ENCODE peak calls at places on chromosomes 11 and 22, in five cellular contexts. X, J, N, B and R are unnamed samples.

GRCh38 chr11:72833792-72834501 is 19.7 kb downstream of the ATG16L2 start:
- DNase-seq in N (no peak), B (no peak), J (peak; percentile 49), X (peak; percentile 4), R (peak; percentile 27)

GRCh38 chr11:65013130-65013691 is 749 bp upstream of the ARL2 start:
- DNase-seq in X (no peak), N (no peak), J (no peak), B (peak; percentile 87), R (no peak)

GRCh38 chr22:28795932-28796856 is 4.2 kb downstream of the XBP1 start:
- DNase-seq in J (no peak), B (no peak), N (no peak), X (no peak), R (no peak)

GRCh38 chr11:40602866-40603578 is 856.4 kb downstream of the LRRC4C start:
- DNase-seq in J (no peak), N (no peak), B (no peak), X (no peak), R (no peak)

GRCh38 chr11:44568706-44569473 is 3.4 kb downstream of the CD82 start:
- DNase-seq in N (peak; percentile 83), B (peak; percentile 78), X (peak; percentile 49), J (peak; percentile 72), R (no peak)

GRCh38 chr22:47396105-47396504 is 633.7 kb downstream of the TBC1D22A start:
- DNase-seq in J (no peak), B (no peak), N (no peak), X (no peak), R (no peak)

GRCh38 chr11:109697140-109697843 is 275.3 kb downstream of the C11orf87 start:
- DNase-seq in N (no peak), X (peak; percentile 58), B (no peak), J (peak; percentile 8), R (peak; percentile 11)

GRCh38 chr22:42169055-42169469 is 38.5 kb upstream of the CYP2D6 start:
- DNase-seq in J (peak; percentile 82), X (peak; percentile 85), N (peak; percentile 70), B (peak; percentile 81), R (peak; percentile 18)

GRCh38 chr11:70757241-70757640 is 358.9 kb downstream of the CTTN start:
- DNase-seq in B (no peak), X (no peak), J (no peak), N (peak; percentile 22), R (no peak)

GRCh38 chr11:84714316-84714780 is 912.8 kb downstream of the DLG2 start:
- DNase-seq in X (peak; percentile 84), J (peak; percentile 18), N (peak; percentile 48), B (no peak), R (peak; percentile 21)

GRCh38 chr22:22076937-22077703 is 94.5 kb upstream of the TOP3B start:
- DNase-seq in B (no peak), N (no peak), X (no peak), J (no peak), R (no peak)

GRCh38 chr11:88246680-88247079 is 71.4 kb upstream of the RAB38 start:
- DNase-seq in X (no peak), B (no peak), J (no peak), N (no peak), R (no peak)

GRCh38 chr11:44709966-44710365 is 16.8 kb upstream of the TSPAN18 start:
- DNase-seq in J (no peak), X (no peak), B (no peak), N (no peak), R (no peak)

GRCh38 chr11:113179181-113179701 is 135.1 kb upstream of the TTC12 start:
- DNase-seq in B (no peak), J (no peak), X (no peak), N (no peak), R (no peak)

GRCh38 chr22:22067192-22067591 is 84.6 kb upstream of the TOP3B start:
- DNase-seq in X (no peak), B (no peak), N (no peak), J (no peak), R (no peak)

GRCh38 chr22:43883012-43883661 is 8.7 kb downstream of the PNPLA5 start:
- DNase-seq in N (peak; percentile 22), B (peak; percentile 32), X (peak; percentile 83), J (peak; percentile 28), R (peak; percentile 33)

GRCh38 chr22:36398602-36399472 is 11.1 kb upstream of the MYH9 start:
- DNase-seq in X (no peak), J (no peak), N (no peak), B (no peak), R (no peak)

GRCh38 chr11:103295704-103296103 is 186.5 kb downstream of the DYNC2H1 start:
- DNase-seq in J (no peak), N (no peak), X (no peak), B (no peak), R (no peak)